ENCODE peak calls at places on chromosomes 11 and 22, in four cellular contexts. One of them, this sample, is unnamed.

GRCh38 chr22:50525991-50526848 is 822 bp upstream of the SCO2 start:
- DNase-seq in stimulated activated CD4-positive, alpha-beta T cell treated with anti-CD3 and anti-CD28 coated beads, Interleukin-2, amount 100 ng/mL, for 48 hours: peak; percentile 78
- DNase-seq in tibial nerve: no peak
- DNase-seq in A549: peak; percentile 53
- DNase-seq in this sample: peak; percentile 76

GRCh38 chr11:85619497-85619896 is 7.6 kb downstream of the DLG2 start:
- DNase-seq in stimulated activated CD4-positive, alpha-beta T cell treated with anti-CD3 and anti-CD28 coated beads, Interleukin-2, amount 100 ng/mL, for 48 hours: no peak
- DNase-seq in tibial nerve: no peak
- DNase-seq in A549: no peak
- DNase-seq in this sample: no peak

GRCh38 chr11:363948-364761 is 5.1 kb upstream of the B4GALNT4 start:
- DNase-seq in stimulated activated CD4-positive, alpha-beta T cell treated with anti-CD3 and anti-CD28 coated beads, Interleukin-2, amount 100 ng/mL, for 48 hours: peak; percentile 43
- DNase-seq in tibial nerve: no peak
- DNase-seq in A549: peak; percentile 38
- DNase-seq in this sample: no peak

GRCh38 chr11:69647349-69647748 is 6.4 kb downstream of the CCND1 start:
- DNase-seq in stimulated activated CD4-positive, alpha-beta T cell treated with anti-CD3 and anti-CD28 coated beads, Interleukin-2, amount 100 ng/mL, for 48 hours: no peak
- DNase-seq in tibial nerve: no peak
- DNase-seq in A549: no peak
- DNase-seq in this sample: no peak

GRCh38 chr11:118260353-118260752 is 3.7 kb downstream of the MPZL2 start:
- DNase-seq in stimulated activated CD4-positive, alpha-beta T cell treated with anti-CD3 and anti-CD28 coated beads, Interleukin-2, amount 100 ng/mL, for 48 hours: no peak
- DNase-seq in tibial nerve: no peak
- DNase-seq in A549: no peak
- DNase-seq in this sample: no peak

GRCh38 chr11:70109006-70109405 is 30.9 kb downstream of the ANO1 start:
- DNase-seq in stimulated activated CD4-positive, alpha-beta T cell treated with anti-CD3 and anti-CD28 coated beads, Interleukin-2, amount 100 ng/mL, for 48 hours: no peak
- DNase-seq in tibial nerve: no peak
- DNase-seq in A549: no peak
- DNase-seq in this sample: no peak

GRCh38 chr11:13713982-13714381 is 45.5 kb downstream of the FAR1 start:
- DNase-seq in stimulated activated CD4-positive, alpha-beta T cell treated with anti-CD3 and anti-CD28 coated beads, Interleukin-2, amount 100 ng/mL, for 48 hours: no peak
- DNase-seq in tibial nerve: no peak
- DNase-seq in A549: no peak
- DNase-seq in this sample: no peak

GRCh38 chr11:125141686-125142535 is 22.6 kb upstream of the PKNOX2 start:
- DNase-seq in stimulated activated CD4-positive, alpha-beta T cell treated with anti-CD3 and anti-CD28 coated beads, Interleukin-2, amount 100 ng/mL, for 48 hours: peak; percentile 58
- DNase-seq in tibial nerve: no peak
- DNase-seq in A549: peak; percentile 19
- DNase-seq in this sample: no peak

GRCh38 chr22:20579273-20580120 is 72.1 kb downstream of the MED15 start:
- DNase-seq in stimulated activated CD4-positive, alpha-beta T cell treated with anti-CD3 and anti-CD28 coated beads, Interleukin-2, amount 100 ng/mL, for 48 hours: no peak
- DNase-seq in tibial nerve: no peak
- DNase-seq in A549: no peak
- DNase-seq in this sample: no peak

GRCh38 chr11:75277991-75278790 is 37.6 kb downstream of the TPBGL start:
- DNase-seq in stimulated activated CD4-positive, alpha-beta T cell treated with anti-CD3 and anti-CD28 coated beads, Interleukin-2, amount 100 ng/mL, for 48 hours: no peak
- DNase-seq in tibial nerve: no peak
- DNase-seq in A549: no peak
- DNase-seq in this sample: no peak

GRCh38 chr22:40156001-40156516 is 21.7 kb upstream of the TNRC6B start:
- DNase-seq in stimulated activated CD4-positive, alpha-beta T cell treated with anti-CD3 and anti-CD28 coated beads, Interleukin-2, amount 100 ng/mL, for 48 hours: no peak
- DNase-seq in tibial nerve: no peak
- DNase-seq in A549: peak; percentile 55
- DNase-seq in this sample: peak; percentile 36

GRCh38 chr11:133726576-133726975 is 118.7 kb downstream of the SPATA19 start:
- DNase-seq in stimulated activated CD4-positive, alpha-beta T cell treated with anti-CD3 and anti-CD28 coated beads, Interleukin-2, amount 100 ng/mL, for 48 hours: no peak
- DNase-seq in tibial nerve: no peak
- DNase-seq in A549: no peak
- DNase-seq in this sample: no peak

GRCh38 chr11:62179995-62180394 is 10.0 kb upstream of the SCGB1D1 start:
- DNase-seq in stimulated activated CD4-positive, alpha-beta T cell treated with anti-CD3 and anti-CD28 coated beads, Interleukin-2, amount 100 ng/mL, for 48 hours: no peak
- DNase-seq in tibial nerve: no peak
- DNase-seq in A549: no peak
- DNase-seq in this sample: no peak

GRCh38 chr11:117600261-117600783 is 196.7 kb downstream of the DSCAML1 start:
- DNase-seq in stimulated activated CD4-positive, alpha-beta T cell treated with anti-CD3 and anti-CD28 coated beads, Interleukin-2, amount 100 ng/mL, for 48 hours: no peak
- DNase-seq in tibial nerve: no peak
- DNase-seq in A549: no peak
- DNase-seq in this sample: peak; percentile 12

GRCh38 chr22:25358421-25359170 is 139.2 kb downstream of the CRYBB2 start:
- DNase-seq in stimulated activated CD4-positive, alpha-beta T cell treated with anti-CD3 and anti-CD28 coated beads, Interleukin-2, amount 100 ng/mL, for 48 hours: no peak
- DNase-seq in tibial nerve: no peak
- DNase-seq in A549: no peak
- DNase-seq in this sample: no peak

GRCh38 chr11:125404811-125405481 is 91.1 kb downstream of the FEZ1 start:
- DNase-seq in stimulated activated CD4-positive, alpha-beta T cell treated with anti-CD3 and anti-CD28 coated beads, Interleukin-2, amount 100 ng/mL, for 48 hours: peak; percentile 69
- DNase-seq in tibial nerve: peak; percentile 57
- DNase-seq in A549: peak; percentile 43
- DNase-seq in this sample: peak; percentile 27

GRCh38 chr11:44497995-44498394 is 67.5 kb upstream of the CD82 start:
- DNase-seq in stimulated activated CD4-positive, alpha-beta T cell treated with anti-CD3 and anti-CD28 coated beads, Interleukin-2, amount 100 ng/mL, for 48 hours: no peak
- DNase-seq in tibial nerve: no peak
- DNase-seq in A549: no peak
- DNase-seq in this sample: no peak

GRCh38 chr11:119493712-119494111 is 70.7 kb upstream of the THY1 start:
- DNase-seq in stimulated activated CD4-positive, alpha-beta T cell treated with anti-CD3 and anti-CD28 coated beads, Interleukin-2, amount 100 ng/mL, for 48 hours: no peak
- DNase-seq in tibial nerve: no peak
- DNase-seq in A549: no peak
- DNase-seq in this sample: no peak

GRCh38 chr11:17391493-17392355 is 3.3 kb upstream of the KCNJ11 start:
- DNase-seq in stimulated activated CD4-positive, alpha-beta T cell treated with anti-CD3 and anti-CD28 coated beads, Interleukin-2, amount 100 ng/mL, for 48 hours: no peak
- DNase-seq in tibial nerve: no peak
- DNase-seq in A549: no peak
- DNase-seq in this sample: no peak

GRCh38 chr11:120306519-120307242 is 18.4 kb upstream of the TLCD5 start:
- DNase-seq in stimulated activated CD4-positive, alpha-beta T cell treated with anti-CD3 and anti-CD28 coated beads, Interleukin-2, amount 100 ng/mL, for 48 hours: no peak
- DNase-seq in tibial nerve: no peak
- DNase-seq in A549: peak; percentile 31
- DNase-seq in this sample: peak; percentile 56

GRCh38 chr11:123304828-123305530 is 109.9 kb upstream of the CLMP start:
- DNase-seq in stimulated activated CD4-positive, alpha-beta T cell treated with anti-CD3 and anti-CD28 coated beads, Interleukin-2, amount 100 ng/mL, for 48 hours: no peak
- DNase-seq in tibial nerve: no peak
- DNase-seq in A549: no peak
- DNase-seq in this sample: no peak

GRCh38 chr22:24418786-24419479 is 8.5 kb upstream of the ADORA2A start:
- DNase-seq in stimulated activated CD4-positive, alpha-beta T cell treated with anti-CD3 and anti-CD28 coated beads, Interleukin-2, amount 100 ng/mL, for 48 hours: no peak
- DNase-seq in tibial nerve: no peak
- DNase-seq in A549: no peak
- DNase-seq in this sample: no peak

GRCh38 chr11:75301602-75302345 is 49.7 kb downstream of the ARRB1 start:
- DNase-seq in stimulated activated CD4-positive, alpha-beta T cell treated with anti-CD3 and anti-CD28 coated beads, Interleukin-2, amount 100 ng/mL, for 48 hours: no peak
- DNase-seq in tibial nerve: no peak
- DNase-seq in A549: no peak
- DNase-seq in this sample: no peak

GRCh38 chr11:19173004-19173689 is 28.6 kb downstream of the CSRP3 start:
- DNase-seq in stimulated activated CD4-positive, alpha-beta T cell treated with anti-CD3 and anti-CD28 coated beads, Interleukin-2, amount 100 ng/mL, for 48 hours: no peak
- DNase-seq in tibial nerve: no peak
- DNase-seq in A549: no peak
- DNase-seq in this sample: no peak

GRCh38 chr11:132779487-132779886 is 752.8 kb downstream of the OPCML start:
- DNase-seq in stimulated activated CD4-positive, alpha-beta T cell treated with anti-CD3 and anti-CD28 coated beads, Interleukin-2, amount 100 ng/mL, for 48 hours: no peak
- DNase-seq in tibial nerve: no peak
- DNase-seq in A549: no peak
- DNase-seq in this sample: no peak

GRCh38 chr11:106241601-106242257 is 164.3 kb downstream of the AASDHPPT start:
- DNase-seq in stimulated activated CD4-positive, alpha-beta T cell treated with anti-CD3 and anti-CD28 coated beads, Interleukin-2, amount 100 ng/mL, for 48 hours: no peak
- DNase-seq in tibial nerve: no peak
- DNase-seq in A549: no peak
- DNase-seq in this sample: no peak

GRCh38 chr11:128520206-128520885 is 67.0 kb downstream of the ETS1 start:
- DNase-seq in stimulated activated CD4-positive, alpha-beta T cell treated with anti-CD3 and anti-CD28 coated beads, Interleukin-2, amount 100 ng/mL, for 48 hours: no peak
- DNase-seq in tibial nerve: no peak
- DNase-seq in A549: no peak
- DNase-seq in this sample: no peak

GRCh38 chr11:26620282-26621045 is 48.4 kb upstream of the MUC15 start:
- DNase-seq in stimulated activated CD4-positive, alpha-beta T cell treated with anti-CD3 and anti-CD28 coated beads, Interleukin-2, amount 100 ng/mL, for 48 hours: no peak
- DNase-seq in tibial nerve: no peak
- DNase-seq in A549: no peak
- DNase-seq in this sample: no peak